ENCODE peak calls at places on chromosomes 2 and 18, in nine cellular contexts. I, Y, K, W, H, S, D, L and P are unnamed samples.
A peak's percentile ranks its signal among the peaks of the same experiment; 100 is the strongest.

GRCh38 chr2:52886556-52886955 is 881.0 kb upstream of the CHAC2 start:
- DNase-seq in I (no peak), W (no peak), H (no peak), L (no peak), K (no peak), S (no peak), Y (no peak), D (no peak), P (no peak)

GRCh38 chr2:26982102-26982742 is 11.8 kb downstream of the MAPRE3 start:
- DNase-seq in H (peak; percentile 87), Y (peak; percentile 33), L (peak; percentile 72), S (no peak), K (peak; percentile 51), W (no peak), D (peak; percentile 30), I (peak; percentile 59), P (peak; percentile 93)

GRCh38 chr2:64212801-64213321 is 68.6 kb upstream of the PELI1 start:
- DNase-seq in H (no peak), D (no peak), S (no peak), Y (peak; percentile 33), I (peak; percentile 81), L (no peak), K (no peak), W (no peak), P (no peak)

GRCh38 chr2:5987117-5987787 is 295.1 kb downstream of the SOX11 start:
- DNase-seq in I (no peak), Y (no peak), H (no peak), S (no peak), D (no peak), W (no peak), K (no peak), L (no peak), P (peak; percentile 31)

GRCh38 chr2:104528101-104528500 is 325.8 kb upstream of the POU3F3 start:
- DNase-seq in S (no peak), W (no peak), D (no peak), L (no peak), Y (no peak), I (no peak), K (no peak), H (no peak), P (peak; percentile 47)

GRCh38 chr2:84879595-84880394 is 1.1 kb downstream of the TRABD2A start:
- DNase-seq in K (no peak), W (no peak), Y (no peak), S (peak; percentile 65), D (peak; percentile 55), H (peak; percentile 52), I (no peak), L (no peak), P (no peak)

GRCh38 chr2:74024216-74024615 is 39.5 kb downstream of the TET3 start:
- DNase-seq in S (no peak), W (no peak), I (no peak), L (no peak), Y (no peak), D (no peak), K (no peak), H (no peak), P (no peak)

GRCh38 chr2:47602996-47603395 is 179.9 kb upstream of the MSH6 start:
- DNase-seq in D (no peak), S (no peak), H (no peak), L (no peak), K (no peak), Y (peak; percentile 9), I (peak; percentile 39), W (no peak), P (no peak)

GRCh38 chr2:228731517-228731916 is 539.6 kb downstream of the PID1 start:
- DNase-seq in S (no peak), K (no peak), H (no peak), L (no peak), Y (peak; percentile 34), W (no peak), D (no peak), I (peak; percentile 88), P (no peak)

GRCh38 chr18:75421656-75422055 is 5.8 kb downstream of the SMIM21 start:
- DNase-seq in K (no peak), D (no peak), H (no peak), I (no peak), Y (no peak), L (no peak), W (no peak), S (no peak), P (no peak)

GRCh38 chr2:23496456-23496855 is 111.5 kb downstream of the KLHL29 start:
- DNase-seq in I (no peak), H (no peak), L (no peak), D (no peak), K (no peak), W (no peak), Y (no peak), S (no peak), P (no peak)

GRCh38 chr2:158967731-158968395 is 577 bp upstream of the TANC1 start:
- DNase-seq in K (peak; percentile 55), H (peak; percentile 63), L (peak; percentile 48), S (peak; percentile 71), I (no peak), D (peak; percentile 58), W (peak; percentile 84), Y (peak; percentile 67), P (no peak)

GRCh38 chr2:130373808-130374365 is 18.0 kb downstream of the PTPN18 start:
- DNase-seq in D (no peak), K (no peak), S (no peak), W (no peak), H (no peak), I (no peak), Y (no peak), L (no peak), P (peak; percentile 53)

GRCh38 chr2:238919307-238919706 is 71.4 kb downstream of the TWIST2 start:
- DNase-seq in L (no peak), I (no peak), D (peak; percentile 8), W (no peak), K (no peak), S (no peak), H (no peak), Y (no peak), P (no peak)

GRCh38 chr2:113236367-113237159 is 42.2 kb downstream of the PAX8 start:
- DNase-seq in K (no peak), H (no peak), L (no peak), Y (no peak), I (no peak), D (no peak), S (no peak), W (no peak), P (no peak)

GRCh38 chr18:27363918-27364317 is 178.8 kb upstream of the CHST9 start:
- DNase-seq in K (no peak), D (no peak), H (no peak), W (no peak), S (no peak), Y (no peak), I (peak; percentile 50), L (no peak), P (no peak)

GRCh38 chr2:163775304-163775703 is 39.5 kb upstream of the FIGN start:
- DNase-seq in L (peak; percentile 38), S (no peak), K (no peak), Y (no peak), I (peak; percentile 55), D (no peak), W (no peak), H (no peak), P (no peak)

GRCh38 chr2:232880764-232881351 is 10.8 kb downstream of the SNORC start:
- DNase-seq in D (no peak), H (no peak), L (no peak), W (peak; percentile 74), S (no peak), Y (no peak), I (no peak), K (no peak), P (no peak)

GRCh38 chr2:134398300-134398699 is 144.4 kb downstream of the MGAT5 start:
- DNase-seq in I (peak; percentile 53), D (no peak), W (no peak), Y (peak; percentile 73), S (no peak), H (no peak), L (peak; percentile 70), K (no peak), P (no peak)

GRCh38 chr2:119495948-119496347 is 28.3 kb downstream of the SCTR start:
- DNase-seq in K (no peak), L (no peak), D (no peak), W (peak; percentile 29), H (no peak), I (no peak), Y (no peak), S (no peak), P (no peak)
- TF ChIP-seq CTCF in K (no peak), L (no peak), D (no peak), W (no peak), H (no peak), I (no peak), Y (no peak), S (no peak), P (no peak)

GRCh38 chr2:111919362-111919761 is 21.0 kb downstream of the MERTK start:
- DNase-seq in W (no peak), H (no peak), Y (no peak), L (peak; percentile 22), I (no peak), D (peak; percentile 28), K (peak; percentile 12), S (no peak), P (no peak)
- TF ChIP-seq CTCF in W (no peak), H (no peak), Y (peak; percentile 10), L (peak; percentile 34), I (peak; percentile 6), D (no peak), K (peak; percentile 25), S (peak; percentile 27), P (no peak)

DNA sequence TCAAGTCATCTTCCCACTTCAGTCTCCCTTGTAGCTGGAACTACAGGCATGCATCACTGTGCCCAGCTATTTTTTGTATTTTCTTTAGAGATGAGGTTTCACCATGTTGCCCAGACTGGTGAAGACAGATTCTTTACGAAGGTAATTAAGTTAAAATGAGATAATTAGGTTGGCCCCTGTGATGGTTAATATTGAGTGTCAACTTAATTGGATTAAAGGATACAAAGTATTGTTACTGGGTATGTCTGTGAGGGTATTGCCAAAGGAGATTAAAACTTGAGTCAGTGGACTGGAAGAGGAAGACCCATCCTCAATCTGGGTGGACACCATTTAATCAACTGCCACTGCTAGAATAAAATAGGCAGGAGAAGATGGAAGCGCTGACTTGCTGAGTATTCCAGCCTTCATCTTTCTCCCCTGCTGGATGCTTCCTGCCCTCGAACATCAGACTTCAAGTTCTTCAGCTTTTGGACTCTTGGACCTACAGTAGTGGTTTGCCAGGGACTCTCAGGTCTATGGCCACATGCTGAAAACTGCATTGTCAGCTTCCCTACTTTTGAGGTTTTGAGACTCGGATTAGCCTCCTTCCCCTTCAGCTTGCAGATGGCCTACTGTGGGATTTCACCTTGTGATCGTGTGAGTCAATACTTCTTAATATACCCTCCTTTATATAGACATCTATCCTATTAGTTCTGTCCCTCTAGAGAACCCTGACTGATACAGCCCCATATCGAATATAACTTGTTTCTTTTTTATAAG is 269.1 kb downstream of the TMX3 start:
- DNase-seq in L (no peak), H (no peak), S (no peak), K (no peak), D (no peak), I (no peak), W (no peak), Y (no peak), P (no peak)
- TF ChIP-seq CTCF in L (no peak), H (no peak), S (no peak), K (no peak), D (no peak), I (no peak), W (no peak), Y (no peak), P (no peak)

DNA sequence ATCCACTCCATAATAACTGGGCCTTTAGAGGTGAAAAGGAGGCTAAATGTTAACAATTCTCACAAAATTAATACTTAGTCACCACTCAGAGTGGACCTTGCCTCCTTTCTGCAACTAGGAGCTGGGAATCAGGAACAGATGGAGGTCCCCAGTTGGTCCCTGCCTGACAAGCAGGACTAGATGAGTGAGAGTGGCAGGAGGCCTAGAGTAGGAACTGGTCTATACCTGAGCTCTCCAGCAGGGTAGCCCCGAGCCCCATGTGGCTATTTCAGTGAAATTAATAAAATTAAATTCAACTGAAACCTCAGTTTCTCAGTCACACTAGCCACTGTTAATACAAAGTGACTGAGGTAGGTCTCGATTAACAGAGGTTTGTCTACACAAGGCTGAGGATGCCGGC is 150.5 kb downstream of the MYO5B start:
- DNase-seq in D (peak; percentile 16), Y (no peak), W (no peak), L (no peak), I (no peak), K (no peak), H (no peak), S (no peak), P (no peak)
- TF ChIP-seq CTCF in D (no peak), Y (no peak), W (no peak), L (no peak), I (no peak), K (peak; percentile 17), H (no peak), S (peak; percentile 11), P (no peak)